ENCODE peak calls at places on chromosomes 5 and 9, in nine cellular contexts. One of them, this sample, is unnamed.
A peak's percentile ranks its signal among the peaks of the same experiment; 100 is the strongest.

GRCh38 chr5:175709276-175709781 is 51.5 kb downstream of the HRH2 start:
- DNase-seq in K562: no peak
- DNase-seq in sigmoid colon: peak; percentile 46
- DNase-seq in H1: no peak
- DNase-seq in HCT116: no peak
- DNase-seq in GM12891: no peak
- DNase-seq in IMR-90: no peak
- DNase-seq in A549: no peak
- DNase-seq in stomach: peak; percentile 24
- DNase-seq in this sample: no peak

GRCh38 chr9:128901822-128902221 is 19.0 kb upstream of the PHYHD1 start:
- DNase-seq in K562: no peak
- DNase-seq in sigmoid colon: no peak
- DNase-seq in H1: no peak
- DNase-seq in HCT116: no peak
- DNase-seq in GM12891: no peak
- DNase-seq in IMR-90: no peak
- DNase-seq in A549: no peak
- DNase-seq in stomach: no peak
- DNase-seq in this sample: no peak

GRCh38 chr9:36765468-36766341 is 193.0 kb downstream of the MELK start:
- DNase-seq in K562: peak; percentile 96
- DNase-seq in sigmoid colon: peak; percentile 79
- DNase-seq in H1: peak; percentile 94
- DNase-seq in HCT116: peak; percentile 91
- DNase-seq in GM12891: peak; percentile 92
- DNase-seq in IMR-90: peak; percentile 35
- DNase-seq in A549: peak; percentile 97
- DNase-seq in stomach: peak; percentile 60
- DNase-seq in this sample: peak; percentile 54

GRCh38 chr5:9265391-9266287 is 280.2 kb downstream of the SEMA5A start:
- DNase-seq in K562: no peak
- DNase-seq in sigmoid colon: no peak
- DNase-seq in H1: peak; percentile 50
- DNase-seq in HCT116: no peak
- DNase-seq in GM12891: no peak
- DNase-seq in IMR-90: peak; percentile 99
- DNase-seq in A549: no peak
- DNase-seq in stomach: no peak
- DNase-seq in this sample: peak; percentile 63

GRCh38 chr9:73683862-73684591 is 532.4 kb downstream of the ANXA1 start:
- DNase-seq in K562: no peak
- DNase-seq in sigmoid colon: no peak
- DNase-seq in H1: no peak
- DNase-seq in HCT116: peak; percentile 19
- DNase-seq in GM12891: peak; percentile 1
- DNase-seq in IMR-90: no peak
- DNase-seq in A549: no peak
- DNase-seq in stomach: no peak
- DNase-seq in this sample: no peak

GRCh38 chr5:73654171-73654811 is 28.3 kb downstream of the ARHGEF28 start:
- DNase-seq in K562: no peak
- DNase-seq in sigmoid colon: no peak
- DNase-seq in H1: no peak
- DNase-seq in HCT116: no peak
- DNase-seq in GM12891: no peak
- DNase-seq in IMR-90: peak; percentile 69
- DNase-seq in A549: no peak
- DNase-seq in stomach: no peak
- DNase-seq in this sample: no peak

GRCh38 chr9:138071731-138072130 is 194.1 kb downstream of the CACNA1B start:
- DNase-seq in K562: no peak
- DNase-seq in sigmoid colon: no peak
- DNase-seq in H1: no peak
- DNase-seq in HCT116: no peak
- DNase-seq in GM12891: peak; percentile 1
- DNase-seq in IMR-90: no peak
- DNase-seq in A549: no peak
- DNase-seq in stomach: no peak
- DNase-seq in this sample: no peak

GRCh38 chr9:102631559-102631958 is 363.6 kb upstream of the CYLC2 start:
- DNase-seq in K562: no peak
- DNase-seq in sigmoid colon: no peak
- DNase-seq in H1: no peak
- DNase-seq in HCT116: no peak
- DNase-seq in GM12891: no peak
- DNase-seq in IMR-90: no peak
- DNase-seq in A549: no peak
- DNase-seq in stomach: no peak
- DNase-seq in this sample: no peak

GRCh38 chr5:172911628-172911880 is 47.7 kb upstream of the RPL26L1 start:
- DNase-seq in K562: no peak
- DNase-seq in sigmoid colon: no peak
- DNase-seq in H1: no peak
- DNase-seq in HCT116: no peak
- DNase-seq in GM12891: no peak
- DNase-seq in IMR-90: no peak
- DNase-seq in A549: no peak
- DNase-seq in stomach: no peak
- DNase-seq in this sample: no peak

GRCh38 chr9:69484023-69484422 is 159.0 kb downstream of the ENTREP1 start:
- DNase-seq in K562: no peak
- DNase-seq in sigmoid colon: no peak
- DNase-seq in H1: no peak
- DNase-seq in HCT116: no peak
- DNase-seq in GM12891: no peak
- DNase-seq in IMR-90: no peak
- DNase-seq in A549: no peak
- DNase-seq in stomach: no peak
- DNase-seq in this sample: no peak

GRCh38 chr5:36502608-36503007 is 103.8 kb upstream of the SLC1A3 start:
- DNase-seq in K562: no peak
- DNase-seq in sigmoid colon: no peak
- DNase-seq in H1: no peak
- DNase-seq in HCT116: no peak
- DNase-seq in GM12891: no peak
- DNase-seq in IMR-90: peak; percentile 82
- DNase-seq in A549: no peak
- DNase-seq in stomach: no peak
- DNase-seq in this sample: no peak

GRCh38 chr5:91182763-91183162 is 200.4 kb downstream of the ARRDC3 start:
- DNase-seq in K562: no peak
- DNase-seq in sigmoid colon: no peak
- DNase-seq in H1: peak; percentile 43
- DNase-seq in HCT116: no peak
- DNase-seq in GM12891: no peak
- DNase-seq in IMR-90: no peak
- DNase-seq in A549: no peak
- DNase-seq in stomach: no peak
- DNase-seq in this sample: peak; percentile 18

GRCh38 chr9:93302586-93303257 is 118.8 kb downstream of the WNK2 start:
- DNase-seq in K562: peak; percentile 54
- DNase-seq in sigmoid colon: peak; percentile 68
- DNase-seq in H1: peak; percentile 73
- DNase-seq in HCT116: peak; percentile 42
- DNase-seq in GM12891: peak; percentile 79
- DNase-seq in IMR-90: peak; percentile 58
- DNase-seq in A549: peak; percentile 74
- DNase-seq in stomach: peak; percentile 75
- DNase-seq in this sample: peak; percentile 69

GRCh38 chr9:77663754-77664153 is 15.6 kb upstream of the GNA14 start:
- DNase-seq in K562: no peak
- DNase-seq in sigmoid colon: no peak
- DNase-seq in H1: no peak
- DNase-seq in HCT116: no peak
- DNase-seq in GM12891: no peak
- DNase-seq in IMR-90: peak; percentile 16
- DNase-seq in A549: no peak
- DNase-seq in stomach: peak; percentile 60
- DNase-seq in this sample: peak; percentile 17

GRCh38 chr5:119478781-119479180 is 26.5 kb downstream of the HSD17B4 start:
- DNase-seq in K562: no peak
- DNase-seq in sigmoid colon: no peak
- DNase-seq in H1: no peak
- DNase-seq in HCT116: no peak
- DNase-seq in GM12891: no peak
- DNase-seq in IMR-90: peak; percentile 20
- DNase-seq in A549: no peak
- DNase-seq in stomach: no peak
- DNase-seq in this sample: no peak

GRCh38 chr5:38660194-38660668 is 103.8 kb upstream of the LIFR start:
- DNase-seq in K562: peak; percentile 23
- DNase-seq in sigmoid colon: no peak
- DNase-seq in H1: no peak
- DNase-seq in HCT116: no peak
- DNase-seq in GM12891: no peak
- DNase-seq in IMR-90: no peak
- DNase-seq in A549: no peak
- DNase-seq in stomach: no peak
- DNase-seq in this sample: peak; percentile 33

DNA sequence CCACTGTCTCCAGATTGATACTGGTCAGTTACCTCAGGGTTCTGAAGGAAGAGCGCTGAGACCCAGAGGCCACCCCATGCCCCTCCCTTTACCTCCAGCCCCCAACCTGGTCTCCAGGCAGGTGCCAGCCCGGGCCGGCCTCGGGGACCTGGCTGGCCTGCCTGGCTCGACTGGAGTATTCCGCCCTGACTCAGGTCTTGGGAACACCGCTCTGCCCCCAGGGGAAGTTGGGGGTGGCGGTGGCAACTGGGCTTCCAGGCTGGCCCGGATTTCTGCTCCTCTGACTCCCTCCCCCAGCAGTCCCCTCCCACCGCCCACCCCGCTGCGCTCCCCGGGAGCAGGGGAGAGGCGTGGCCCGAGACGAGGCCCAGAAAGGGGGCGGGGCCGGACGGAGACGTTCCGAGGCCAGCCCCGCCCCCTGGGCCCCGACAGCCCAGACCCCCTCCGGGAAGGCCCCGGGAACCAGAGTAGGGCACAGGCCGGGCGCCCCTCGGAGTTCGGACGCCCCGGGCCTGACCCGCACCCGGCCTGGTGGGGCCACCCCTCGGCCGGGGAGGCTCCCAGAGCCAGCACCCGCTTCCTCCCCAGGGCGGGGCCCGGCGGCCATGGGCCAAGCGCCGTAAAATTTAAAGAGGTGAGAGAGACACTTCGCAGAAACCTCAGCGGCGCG is 82.5 kb upstream of the ZBTB43 start:
- DNase-seq in K562: peak; percentile 93
- DNase-seq in sigmoid colon: peak; percentile 90
- DNase-seq in H1: peak; percentile 93
- DNase-seq in HCT116: peak; percentile 36
- DNase-seq in GM12891: peak; percentile 71
- DNase-seq in IMR-90: no peak
- DNase-seq in A549: peak; percentile 62
- DNase-seq in stomach: peak; percentile 80
- DNase-seq in this sample: peak; percentile 76
- TF ChIP-seq POLR2A in K562: no peak
- TF ChIP-seq POLR2A in sigmoid colon: no peak
- TF ChIP-seq POLR2A in H1: no peak
- TF ChIP-seq POLR2A in HCT116: no peak
- TF ChIP-seq POLR2A in GM12891: no peak
- TF ChIP-seq POLR2A in IMR-90: no peak
- TF ChIP-seq POLR2A in A549: no peak
- TF ChIP-seq POLR2A in stomach: no peak
- TF ChIP-seq POLR2A in this sample: no peak

GRCh38 chr5:54455413-54456157 is at the start of gene HSPB3:
- DNase-seq in K562: no peak
- DNase-seq in sigmoid colon: peak; percentile 74
- DNase-seq in H1: no peak
- DNase-seq in HCT116: no peak
- DNase-seq in GM12891: no peak
- DNase-seq in IMR-90: peak; percentile 45
- DNase-seq in A549: no peak
- DNase-seq in stomach: no peak
- DNase-seq in this sample: peak; percentile 62
- TF ChIP-seq POLR2A in K562: no peak
- TF ChIP-seq POLR2A in sigmoid colon: no peak
- TF ChIP-seq POLR2A in H1: no peak
- TF ChIP-seq POLR2A in HCT116: no peak
- TF ChIP-seq POLR2A in GM12891: no peak
- TF ChIP-seq POLR2A in IMR-90: no peak
- TF ChIP-seq POLR2A in A549: no peak
- TF ChIP-seq POLR2A in stomach: no peak
- TF ChIP-seq POLR2A in this sample: peak; percentile 82

GRCh38 chr9:111481885-111482636 is 2.1 kb downstream of the ECPAS start:
- DNase-seq in K562: no peak
- DNase-seq in sigmoid colon: no peak
- DNase-seq in H1: no peak
- DNase-seq in HCT116: no peak
- DNase-seq in GM12891: no peak
- DNase-seq in IMR-90: peak; percentile 63
- DNase-seq in A549: no peak
- DNase-seq in stomach: no peak
- DNase-seq in this sample: no peak
- TF ChIP-seq POLR2A in K562: no peak
- TF ChIP-seq POLR2A in sigmoid colon: no peak
- TF ChIP-seq POLR2A in H1: no peak
- TF ChIP-seq POLR2A in HCT116: no peak
- TF ChIP-seq POLR2A in GM12891: no peak
- TF ChIP-seq POLR2A in IMR-90: no peak
- TF ChIP-seq POLR2A in A549: no peak
- TF ChIP-seq POLR2A in stomach: no peak
- TF ChIP-seq POLR2A in this sample: no peak

DNA sequence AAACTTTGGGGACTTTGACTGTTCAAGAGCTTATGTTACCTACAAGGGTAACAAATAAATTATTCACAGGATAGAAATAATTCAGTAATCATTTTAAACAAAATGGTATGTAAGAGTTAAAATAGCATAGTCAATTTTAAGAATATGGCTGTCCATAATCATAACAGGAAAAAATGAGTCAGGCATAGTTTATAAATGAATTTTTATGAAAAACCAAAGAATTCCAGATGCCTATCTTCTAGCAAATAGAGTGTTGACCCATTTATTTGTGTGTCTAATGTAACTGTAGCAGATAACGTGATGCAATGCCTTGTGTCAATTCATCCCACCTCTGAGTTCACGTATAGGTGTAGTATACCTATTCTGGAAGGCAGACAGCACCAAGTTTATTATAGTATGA is 169.7 kb upstream of the CDH9 start:
- DNase-seq in K562: no peak
- DNase-seq in sigmoid colon: no peak
- DNase-seq in H1: no peak
- DNase-seq in HCT116: no peak
- DNase-seq in GM12891: no peak
- DNase-seq in IMR-90: peak; percentile 2
- DNase-seq in A549: no peak
- DNase-seq in stomach: no peak
- DNase-seq in this sample: no peak
- TF ChIP-seq POLR2A in K562: no peak
- TF ChIP-seq POLR2A in sigmoid colon: no peak
- TF ChIP-seq POLR2A in H1: no peak
- TF ChIP-seq POLR2A in HCT116: no peak
- TF ChIP-seq POLR2A in GM12891: no peak
- TF ChIP-seq POLR2A in IMR-90: no peak
- TF ChIP-seq POLR2A in A549: no peak
- TF ChIP-seq POLR2A in stomach: no peak
- TF ChIP-seq POLR2A in this sample: no peak